ENCODE peak calls at places on chromosomes 1 and 21, in four cellular contexts. Z is NCI-H146; Q is Calu3; K is stimulated activated CD4-positive, alpha-beta T cell treated with anti-CD3 and anti-CD28 coated beads, Interleukin-12 subunit alpha, Interleukin-12 subunit beta, amount 100 ng/mL, for 4 hours. J is an unnamed sample.

GRCh38 chr1:168121314-168122029 is 15.3 kb downstream of the GPR161 start:
- DNase-seq in Z (no peak), Q (no peak), K (no peak), J (peak; percentile 3)

GRCh38 chr1:224535641-224536040 is 80.5 kb upstream of the CNIH3 start:
- DNase-seq in Z (peak; percentile 79), Q (no peak), K (no peak), J (no peak)

GRCh38 chr1:2312589-2313301 is 78.6 kb downstream of the MORN1 start:
- DNase-seq in Z (no peak), Q (no peak), K (no peak), J (no peak)

GRCh38 chr1:119771016-119771415 is 2.3 kb upstream of the HMGCS2 start:
- DNase-seq in Z (no peak), Q (no peak), K (no peak), J (no peak)

GRCh38 chr1:82625562-82625961 is 824.8 kb downstream of the ADGRL2 start:
- DNase-seq in Z (no peak), Q (no peak), K (no peak), J (no peak)

GRCh38 chr1:30315185-30315960 is 408.0 kb downstream of the MATN1 start:
- DNase-seq in Z (no peak), Q (no peak), K (no peak), J (no peak)

GRCh38 chr1:156750191-156750931 is 1.1 kb downstream of the HDGF start:
- DNase-seq in Z (peak; percentile 83), Q (peak; percentile 64), K (peak; percentile 50), J (no peak)

GRCh38 chr1:28195780-28196179 is 19.3 kb upstream of the PTAFR start:
- DNase-seq in Z (no peak), Q (no peak), K (no peak), J (no peak)

GRCh38 chr1:24507423-24507804 is 4.8 kb downstream of the RCAN3 start:
- DNase-seq in Z (no peak), Q (no peak), K (no peak), J (no peak)

GRCh38 chr1:145972580-145972979 is 8.1 kb downstream of the POLR3GL start:
- DNase-seq in Z (no peak), Q (no peak), K (no peak), J (no peak)

GRCh38 chr1:69611316-69611715 is 43.6 kb downstream of the LRRC7 start:
- DNase-seq in Z (no peak), Q (no peak), K (no peak), J (no peak)

GRCh38 chr1:50699795-50700194 is 260.3 kb downstream of the FAF1 start:
- DNase-seq in Z (no peak), Q (no peak), K (no peak), J (no peak)

GRCh38 chr1:174996474-174996873 is 3.3 kb upstream of the CACYBP start:
- DNase-seq in Z (peak; percentile 3), Q (no peak), K (no peak), J (no peak)

GRCh38 chr1:157773723-157774350 is 3.1 kb downstream of the FCRL2 start:
- DNase-seq in Z (no peak), Q (peak; percentile 70), K (no peak), J (no peak)

GRCh38 chr21:45366931-45367401 is 38.0 kb upstream of the COL18A1 start:
- DNase-seq in Z (no peak), Q (peak; percentile 65), K (no peak), J (no peak)

GRCh38 chr1:54904476-54905048 is 17.6 kb upstream of the DHCR24 start:
- DNase-seq in Z (no peak), Q (no peak), K (no peak), J (no peak)

GRCh38 chr1:236059011-236059410 is 5.9 kb downstream of the NID1 start:
- DNase-seq in Z (no peak), Q (no peak), K (no peak), J (no peak)

GRCh38 chr1:150150511-150151021 is 850 bp downstream of the PLEKHO1 start:
- DNase-seq in Z (peak; percentile 43), Q (no peak), K (peak; percentile 28), J (no peak)

GRCh38 chr1:3084154-3084553 is 15.2 kb downstream of the PRDM16 start:
- DNase-seq in Z (no peak), Q (no peak), K (no peak), J (no peak)

GRCh38 chr1:27650527-27651175 is 15.7 kb upstream of the FGR start:
- DNase-seq in Z (peak; percentile 13), Q (no peak), K (no peak), J (no peak)

GRCh38 chr1:30410153-30410851 is 313.1 kb downstream of the MATN1 start:
- DNase-seq in Z (no peak), Q (no peak), K (no peak), J (no peak)

GRCh38 chr1:84253891-84254290 is 47.6 kb upstream of the SAMD13 start:
- DNase-seq in Z (no peak), Q (peak; percentile 84), K (no peak), J (peak; percentile 91)

GRCh38 chr1:197042676-197043341 is 24.3 kb downstream of the F13B start:
- DNase-seq in Z (no peak), Q (no peak), K (no peak), J (no peak)

GRCh38 chr1:188043536-188044245 is 1214.9 kb downstream of the PLA2G4A start:
- DNase-seq in Z (peak; percentile 5), Q (no peak), K (no peak), J (no peak)

GRCh38 chr1:119675349-119676343 is 27.6 kb upstream of the ZNF697 start:
- DNase-seq in Z (peak; percentile 70), Q (peak; percentile 73), K (peak; percentile 52), J (peak; percentile 86)

GRCh38 chr1:26959722-26960624 is at the start of gene KDF1:
- DNase-seq in Z (peak; percentile 83), Q (peak; percentile 91), K (peak; percentile 35), J (no peak)

GRCh38 chr1:31214316-31215082 is 25.2 kb downstream of the NKAIN1 start:
- DNase-seq in Z (no peak), Q (no peak), K (no peak), J (no peak)

GRCh38 chr1:92736395-92736794 is 48.5 kb downstream of the EVI5 start:
- DNase-seq in Z (no peak), Q (no peak), K (no peak), J (no peak)

GRCh38 chr1:55321947-55322346 is 106.8 kb upstream of the USP24 start:
- DNase-seq in Z (no peak), Q (no peak), K (no peak), J (no peak)

GRCh38 chr1:167644551-167644950 is 14.5 kb downstream of the RCSD1 start:
- DNase-seq in Z (no peak), Q (no peak), K (no peak), J (no peak)

GRCh38 chr1:203643213-203644045 is 16.8 kb downstream of the ATP2B4 start:
- DNase-seq in Z (no peak), Q (no peak), K (no peak), J (no peak)

GRCh38 chr21:46159841-46160562 is 4.6 kb upstream of the FTCD start:
- DNase-seq in Z (no peak), Q (no peak), K (no peak), J (no peak)

J was measured in putamen.